ENCODE peak calls at places on chromosomes 12 and 14, in eight cellular contexts. A is HFFc6, V is astrocyte of the spinal cord, C is dorsolateral prefrontal cortex, Z is PC-3, J is GM13976, Y is lower lobe of right lung, U is GM06990. P is an unnamed sample.
A peak's percentile ranks its signal among the peaks of the same experiment; 100 is the strongest.

GRCh38 chr12:109004022-109004421 is 16.8 kb downstream of the SVOP start:
- DNase-seq in V (no peak), A (no peak), Z (no peak), Y (no peak), U (no peak), C (no peak), J (no peak), P (no peak)

GRCh38 chr14:64806202-64806861 is 73.4 kb downstream of the SPTB start:
- DNase-seq in U (no peak), A (peak; percentile 94), C (no peak), Z (peak; percentile 99), V (peak; percentile 91), J (no peak), Y (no peak), P (no peak)

GRCh38 chr12:65728913-65729793 is 95.1 kb upstream of the HMGA2 start:
- DNase-seq in Y (no peak), J (peak; percentile 46), V (peak; percentile 41), Z (no peak), U (no peak), C (no peak), A (no peak), P (no peak)

GRCh38 chr12:93361159-93361919 is 16.4 kb upstream of the NUDT4 start:
- DNase-seq in U (no peak), A (peak; percentile 32), J (no peak), Y (no peak), Z (no peak), C (peak; percentile 63), V (peak; percentile 67), P (no peak)

GRCh38 chr14:93898081-93898611 is 29.0 kb upstream of the FAM181A start:
- DNase-seq in V (no peak), C (no peak), Y (no peak), A (no peak), Z (no peak), U (no peak), J (no peak), P (no peak)

GRCh38 chr12:68971404-68971803 is 38.4 kb upstream of the CPM start:
- DNase-seq in U (no peak), Y (no peak), A (peak; percentile 71), V (peak; percentile 67), C (no peak), J (no peak), Z (peak; percentile 67), P (no peak)

GRCh38 chr12:126454581-126454980 is 1389.3 kb downstream of the AACS start:
- DNase-seq in V (no peak), A (no peak), J (no peak), U (no peak), C (no peak), Z (no peak), Y (no peak), P (no peak)

GRCh38 chr14:92473261-92473946 is 40.2 kb upstream of the RIN3 start:
- DNase-seq in A (peak; percentile 86), J (no peak), U (no peak), Y (no peak), C (no peak), Z (no peak), V (peak; percentile 44), P (no peak)

GRCh38 chr14:58331111-58331510 is 32.8 kb downstream of the ARID4A start:
- DNase-seq in Z (peak; percentile 84), C (peak; percentile 80), V (peak; percentile 98), J (peak; percentile 67), A (peak; percentile 89), U (peak; percentile 43), Y (peak; percentile 70), P (peak; percentile 65)

GRCh38 chr12:52645120-52645761 is 6.8 kb downstream of the KRT2 start:
- DNase-seq in Z (no peak), J (no peak), U (no peak), Y (no peak), A (no peak), V (no peak), C (no peak), P (no peak)

GRCh38 chr14:33851366-33851765 is 99.5 kb downstream of the EGLN3 start:
- DNase-seq in A (no peak), J (no peak), Z (no peak), Y (no peak), U (no peak), V (no peak), C (no peak), P (no peak)

GRCh38 chr14:85447883-85448282 is 82.1 kb upstream of the FLRT2 start:
- DNase-seq in V (no peak), A (no peak), J (no peak), Y (no peak), U (no peak), Z (no peak), C (no peak), P (no peak)

GRCh38 chr14:24339284-24340151 is at the start of gene RIPK3:
- DNase-seq in Y (peak; percentile 87), A (no peak), U (peak; percentile 66), J (peak; percentile 81), Z (no peak), C (no peak), V (no peak), P (peak; percentile 80)

GRCh38 chr12:5391638-5392037 is 40.3 kb upstream of the NTF3 start:
- DNase-seq in V (no peak), J (no peak), Y (no peak), A (no peak), Z (no peak), C (no peak), U (no peak), P (no peak)

GRCh38 chr12:175250-175649 is 38.7 kb downstream of the SLC6A12 start:
- DNase-seq in A (no peak), Y (no peak), Z (no peak), C (no peak), U (no peak), V (no peak), J (no peak), P (no peak)

GRCh38 chr14:52131640-52132320 is 62.9 kb upstream of the NID2 start:
- DNase-seq in A (peak; percentile 92), C (peak; percentile 59), J (peak; percentile 67), V (peak; percentile 93), Z (peak; percentile 95), Y (no peak), U (no peak), P (peak; percentile 70)

GRCh38 chr12:131176266-131176665 is 222.6 kb downstream of the ADGRD1 start:
- DNase-seq in A (no peak), V (no peak), J (no peak), C (no peak), U (no peak), Z (no peak), Y (no peak), P (no peak)

GRCh38 chr14:83257466-83258439 is 1724.1 kb upstream of the SEL1L start:
- DNase-seq in C (no peak), V (no peak), Y (no peak), Z (no peak), A (no peak), U (no peak), J (no peak), P (no peak)

GRCh38 chr14:85250369-85250768 is 279.6 kb upstream of the FLRT2 start:
- DNase-seq in U (no peak), V (peak; percentile 23), C (no peak), A (no peak), Z (no peak), Y (no peak), J (no peak), P (no peak)

GRCh38 chr12:30678221-30678620 is 17.4 kb downstream of the IPO8 start:
- DNase-seq in A (no peak), U (no peak), C (no peak), Y (no peak), Z (no peak), J (no peak), V (no peak), P (no peak)

GRCh38 chr12:30679250-30679649 is 16.4 kb downstream of the IPO8 start:
- DNase-seq in Z (no peak), J (no peak), C (no peak), U (no peak), Y (no peak), A (no peak), V (no peak), P (no peak)
- TF ChIP-seq CTCF in Z (no peak), J (no peak), C (no peak), U (no peak), Y (no peak), A (no peak), V (no peak), P (no peak)

DNA sequence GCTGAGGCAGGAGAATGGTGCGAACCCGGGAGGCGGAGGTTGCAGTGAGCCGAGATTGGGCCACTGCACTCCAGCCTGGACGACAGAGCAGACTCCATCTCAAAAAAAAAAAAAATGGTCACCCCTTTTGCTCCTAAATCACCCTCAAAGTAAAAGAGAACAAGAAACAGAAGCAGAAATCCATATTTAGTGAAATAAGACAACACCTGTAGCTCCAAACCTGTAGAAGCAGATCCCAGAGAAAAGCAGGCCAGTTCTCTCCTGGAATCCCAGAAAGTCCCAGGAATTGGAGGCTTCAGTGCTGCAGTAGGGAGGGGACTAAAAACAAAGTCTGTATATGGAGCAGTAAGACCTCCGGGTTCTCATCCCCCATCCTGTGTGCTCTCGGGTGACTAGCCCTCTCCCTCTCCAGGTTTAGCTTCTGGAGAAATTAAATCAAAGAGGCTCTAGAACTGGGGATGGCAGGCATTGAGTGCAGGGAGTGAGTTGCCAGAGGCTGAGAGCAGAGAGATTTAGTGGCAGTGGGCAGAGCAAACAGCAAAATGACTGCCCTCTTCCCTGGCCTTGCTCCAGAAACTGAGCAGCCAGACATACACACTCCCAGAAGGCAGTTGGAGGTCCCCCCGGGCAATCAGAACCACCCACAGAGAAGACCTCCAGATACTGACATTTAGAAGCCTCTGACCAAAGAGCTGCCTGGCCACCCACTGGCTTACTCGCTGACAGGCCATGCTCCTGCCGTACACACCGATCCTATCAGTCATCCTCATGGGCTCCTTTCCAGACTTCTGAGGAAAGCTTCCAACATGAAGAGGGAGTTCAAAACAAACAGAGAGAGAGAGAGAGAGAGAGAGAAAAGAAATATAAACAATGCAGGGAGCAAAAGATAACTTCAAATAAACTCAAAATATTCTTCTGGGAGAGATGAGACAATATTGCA is 6.3 kb upstream of the MLXIP start:
- DNase-seq in U (no peak), Z (peak; percentile 90), J (no peak), Y (no peak), A (peak; percentile 98), C (no peak), V (peak; percentile 95), P (no peak)
- TF ChIP-seq CTCF in U (no peak), Z (no peak), J (no peak), Y (no peak), A (no peak), C (no peak), V (no peak), P (no peak)

DNA sequence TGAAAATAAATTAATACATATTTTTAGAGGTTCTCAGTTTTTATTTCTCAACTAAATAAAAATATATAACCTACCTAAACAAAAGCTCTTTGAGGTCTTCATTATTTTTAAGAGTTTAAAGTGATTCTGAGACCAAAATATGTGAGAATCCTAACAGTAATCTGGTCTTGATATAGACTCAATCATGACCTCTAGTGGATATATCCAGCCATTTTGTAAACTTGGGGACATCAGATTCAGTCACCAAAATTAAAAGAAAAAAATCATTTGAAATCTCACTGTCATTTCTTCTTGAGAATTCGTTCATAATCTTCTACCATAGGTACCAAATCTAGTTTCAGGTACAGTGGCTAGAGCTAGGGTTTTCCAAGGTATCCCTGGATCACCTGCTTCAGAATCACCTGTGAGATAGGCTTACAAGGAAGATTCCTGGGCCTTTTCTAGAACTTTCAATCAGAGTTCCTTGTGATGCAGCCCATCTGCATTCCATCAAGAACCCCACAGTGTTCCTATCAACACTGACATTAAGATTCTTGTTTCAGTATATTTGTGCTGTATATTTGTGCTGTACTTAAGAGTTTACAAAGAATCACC is 214.9 kb downstream of the ADAMTS20 start:
- DNase-seq in V (peak; percentile 66), Z (peak; percentile 59), Y (no peak), J (peak; percentile 15), A (peak; percentile 29), U (no peak), C (no peak), P (no peak)
- TF ChIP-seq CTCF in V (peak; percentile 52), Z (peak; percentile 77), Y (peak; percentile 49), J (peak; percentile 21), A (peak; percentile 80), U (peak; percentile 40), C (peak; percentile 21), P (peak; percentile 50)

GRCh38 chr12:41684997-41685396 is 459.7 kb downstream of the GXYLT1 start:
- DNase-seq in J (no peak), Y (no peak), Z (no peak), A (no peak), C (no peak), V (no peak), U (no peak), P (no peak)
- TF ChIP-seq CTCF in J (no peak), Y (no peak), Z (peak; percentile 35), A (no peak), C (no peak), V (no peak), U (no peak), P (no peak)